ENCODE peak calls at places on chromosomes 3 and 15, in eight cellular contexts. Y is mesendoderm; U is heart right ventricle; Q is lower lobe of right lung; W is adrenal gland; G is psoas muscle; K is CD4-positive, alpha-beta memory T cell; I is uterus. X is an unnamed sample.
A peak's percentile ranks its signal among the peaks of the same experiment; 100 is the strongest.

GRCh38 chr15:72497402-72497801 is 23.3 kb downstream of the ARIH1 start:
- DNase-seq in Y (no peak), U (no peak), Q (no peak), W (no peak), G (no peak), K (no peak), I (no peak), X (no peak)

GRCh38 chr3:16463914-16464313 is 49.6 kb downstream of the RFTN1 start:
- DNase-seq in Y (no peak), U (no peak), Q (no peak), W (no peak), G (no peak), K (no peak), I (no peak), X (no peak)

GRCh38 chr15:86935841-86936240 is 856.2 kb downstream of the AGBL1 start:
- DNase-seq in Y (peak; percentile 11), U (no peak), Q (no peak), W (no peak), G (no peak), K (no peak), I (no peak), X (peak; percentile 5)

GRCh38 chr3:149340310-149340933 is 7.0 kb upstream of the TM4SF18 start:
- DNase-seq in Y (no peak), U (no peak), Q (no peak), W (no peak), G (no peak), K (no peak), I (no peak), X (no peak)

GRCh38 chr15:90259524-90259923 is 5.9 kb upstream of the NGRN start:
- DNase-seq in Y (no peak), U (no peak), Q (no peak), W (no peak), G (no peak), K (no peak), I (no peak), X (no peak)

GRCh38 chr15:28974142-28974541 is 88.4 kb downstream of the APBA2 start:
- DNase-seq in Y (no peak), U (no peak), Q (no peak), W (no peak), G (no peak), K (no peak), I (no peak), X (no peak)

GRCh38 chr3:18079739-18080138 is 337.3 kb upstream of the TBC1D5 start:
- DNase-seq in Y (no peak), U (no peak), Q (no peak), W (no peak), G (no peak), K (no peak), I (no peak), X (peak; percentile 5)

GRCh38 chr3:114714957-114715356 is 421.1 kb downstream of the TIGIT start:
- DNase-seq in Y (no peak), U (no peak), Q (no peak), W (no peak), G (no peak), K (no peak), I (no peak), X (no peak)

GRCh38 chr3:13507791-13508339 is 27.8 kb downstream of the HDAC11 start:
- DNase-seq in Y (peak; percentile 46), U (no peak), Q (peak; percentile 45), W (peak; percentile 35), G (no peak), K (no peak), I (no peak), X (peak; percentile 59)

GRCh38 chr3:12239301-12239700 is 49.6 kb upstream of the PPARG start:
- DNase-seq in Y (no peak), U (peak; percentile 16), Q (no peak), W (peak; percentile 28), G (no peak), K (no peak), I (peak; percentile 20), X (no peak)

GRCh38 chr3:101936419-101937331 is 87.4 kb downstream of the NFKBIZ start:
- DNase-seq in Y (no peak), U (no peak), Q (no peak), W (no peak), G (no peak), K (peak; percentile 65), I (no peak), X (no peak)

GRCh38 chr3:17143893-17144664 is 259.3 kb downstream of the PLCL2 start:
- DNase-seq in Y (no peak), U (no peak), Q (no peak), W (no peak), G (no peak), K (no peak), I (no peak), X (no peak)

GRCh38 chr3:58497074-58497473 is 5.2 kb downstream of the KCTD6 start:
- DNase-seq in Y (peak; percentile 77), U (no peak), Q (no peak), W (no peak), G (no peak), K (no peak), I (no peak), X (no peak)

GRCh38 chr3:362939-363338 is 166.4 kb downstream of the CHL1 start:
- DNase-seq in Y (no peak), U (no peak), Q (no peak), W (no peak), G (no peak), K (no peak), I (no peak), X (no peak)

DNA sequence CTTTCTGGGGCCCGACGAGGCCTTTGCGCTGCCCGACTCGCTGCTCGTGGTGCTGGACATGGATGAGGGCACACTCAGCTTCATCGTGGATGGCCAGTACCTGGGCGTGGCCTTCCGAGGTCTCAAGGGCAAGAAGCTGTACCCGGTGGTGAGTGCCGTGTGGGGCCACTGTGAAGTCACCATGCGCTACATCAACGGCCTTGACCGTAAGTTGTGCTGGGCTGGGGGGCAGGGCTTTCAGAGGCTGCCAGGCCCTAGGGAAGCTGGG is 15.4 kb downstream of the SPSB4 start:
- DNase-seq in Y (no peak), U (no peak), Q (no peak), W (no peak), G (no peak), K (no peak), I (no peak), X (no peak)
- H3K27ac ChIP-seq in Y (no peak overlapping the region), U (no peak overlapping the region), Q (no peak overlapping the region), W (no peak overlapping the region), G (no peak overlapping the region), K (no peak overlapping the region), I (no peak overlapping the region), X (no peak overlapping the region)

GRCh38 chr15:37132826-37133417 is 32.6 kb upstream of the MEIS2 start:
- DNase-seq in Y (no peak), U (no peak), Q (no peak), W (no peak), G (no peak), K (no peak), I (no peak), X (no peak)
- H3K27ac ChIP-seq in Y (no peak overlapping the region), U (no peak overlapping the region), Q (no peak overlapping the region), W (no peak overlapping the region), G (no peak overlapping the region), K (no peak overlapping the region), I (no peak overlapping the region), X (no peak overlapping the region)

GRCh38 chr15:31973197-31973596 is 57.1 kb upstream of the CHRNA7 start:
- DNase-seq in Y (no peak), U (no peak), Q (no peak), W (no peak), G (no peak), K (no peak), I (no peak), X (no peak)
- H3K27ac ChIP-seq in Y (no peak overlapping the region), U (no peak overlapping the region), Q (no peak overlapping the region), W (no peak overlapping the region), G (no peak overlapping the region), K (no peak overlapping the region), I (no peak overlapping the region), X (no peak overlapping the region)

DNA sequence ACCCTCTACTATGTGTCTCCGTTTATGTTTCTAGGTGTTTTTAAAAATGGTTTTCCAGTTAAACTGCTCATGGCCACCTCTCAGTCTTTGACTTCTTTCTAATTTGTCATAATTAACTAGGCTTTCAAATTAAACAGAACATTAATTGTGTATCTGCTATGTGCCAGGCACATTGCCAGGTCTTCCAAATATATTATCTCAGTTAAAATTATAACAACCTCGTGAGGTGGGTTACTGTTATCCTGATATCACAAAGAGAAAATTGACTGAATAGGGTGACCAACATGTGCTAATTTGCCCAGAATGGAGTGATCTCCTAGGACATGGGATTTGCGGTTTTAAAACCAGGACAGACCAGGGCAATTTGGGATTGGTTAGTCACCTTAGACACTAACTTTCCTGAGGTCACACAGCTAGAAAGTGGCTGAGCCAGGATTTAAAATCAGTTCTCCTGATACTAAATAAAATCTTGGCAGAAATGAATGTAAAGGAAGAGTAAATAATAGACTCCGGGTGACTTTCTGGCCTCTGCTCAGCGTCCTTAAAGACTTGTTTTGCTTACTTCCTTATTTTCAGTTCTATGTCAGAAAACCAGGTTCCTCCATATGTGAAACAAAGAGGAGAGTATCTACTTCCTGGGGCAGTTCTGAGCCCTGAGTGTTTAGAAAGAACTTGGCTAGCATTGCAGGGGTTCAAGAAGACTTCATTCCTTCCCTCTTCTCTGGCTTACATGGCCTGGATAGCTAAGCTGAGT is 222.5 kb upstream of the TLE3 start:
- DNase-seq in Y (no peak), U (no peak), Q (no peak), W (no peak), G (no peak), K (no peak), I (no peak), X (no peak)
- H3K27ac ChIP-seq in Y (no peak overlapping the region), U (no peak overlapping the region), Q (peak overlapping the region; percentile 3), W (no peak overlapping the region), G (no peak overlapping the region), K (no peak overlapping the region), I (peak overlapping the region; percentile 67), X (no peak overlapping the region)

DNA sequence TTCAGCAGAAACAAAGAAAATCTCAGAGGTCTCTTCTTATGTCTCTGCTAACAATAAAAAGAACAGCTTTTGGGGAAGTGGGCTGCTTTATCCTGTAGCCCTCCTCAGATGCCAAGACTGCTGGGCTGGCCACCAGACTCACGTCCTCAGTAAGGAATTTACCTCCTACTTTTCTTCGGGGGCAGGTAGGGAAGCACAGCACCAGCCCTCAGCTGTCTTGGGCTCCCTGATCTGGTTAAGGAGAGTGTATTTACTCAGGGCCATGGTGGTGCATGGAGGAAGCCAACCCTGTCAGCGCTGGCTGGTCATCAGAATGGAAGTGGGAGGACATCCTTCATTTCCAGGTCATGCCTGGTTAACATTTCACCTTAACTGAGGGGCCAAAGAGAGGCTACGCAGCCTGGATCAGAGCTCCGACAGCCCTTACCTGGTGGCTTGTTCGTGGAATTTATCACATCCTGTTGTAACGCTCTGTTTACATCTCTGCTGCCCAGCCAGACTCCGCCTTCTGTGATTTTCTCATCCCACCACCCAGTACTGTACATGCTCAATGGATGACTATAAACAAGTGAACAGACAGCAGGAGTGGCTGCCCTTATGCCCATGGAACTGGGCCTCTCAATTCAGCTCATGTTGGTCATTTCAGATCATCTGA is 108.3 kb downstream of the IGF2BP2 start:
- DNase-seq in Y (peak; percentile 63), U (no peak), Q (no peak), W (no peak), G (no peak), K (no peak), I (no peak), X (no peak)
- H3K27ac ChIP-seq in Y (no peak overlapping the region), U (no peak overlapping the region), Q (peak overlapping the region; percentile 43), W (no peak overlapping the region), G (no peak overlapping the region), K (no peak overlapping the region), I (no peak overlapping the region), X (no peak overlapping the region)

GRCh38 chr3:127613406-127613805 is 15.2 kb downstream of the MCM2 start:
- DNase-seq in Y (no peak), U (no peak), Q (peak; percentile 56), W (peak; percentile 64), G (no peak), K (no peak), I (no peak), X (no peak)
- H3K27ac ChIP-seq in Y (no peak overlapping the region), U (no peak overlapping the region), Q (peak overlapping the region; percentile 7), W (no peak overlapping the region), G (no peak overlapping the region), K (no peak overlapping the region), I (no peak overlapping the region), X (no peak overlapping the region)

X was measured in caudate nucleus.